ENCODE peak calls at places on chromosomes 12 and 14, in four cellular contexts. One of them, this sample, is unnamed.

GRCh38 chr12:16358896-16359295 is 11.5 kb downstream of the MGST1 start:
- DNase-seq in left ventricle myocardium superior: no peak
- DNase-seq in stimulated activated naive CD4-positive, alpha-beta T cell: no peak
- DNase-seq in H1: no peak
- DNase-seq in this sample: no peak

GRCh38 chr14:91388551-91388975 is 29.1 kb downstream of the CCDC88C start:
- DNase-seq in left ventricle myocardium superior: no peak
- DNase-seq in stimulated activated naive CD4-positive, alpha-beta T cell: peak; percentile 32
- DNase-seq in H1: no peak
- DNase-seq in this sample: no peak

GRCh38 chr12:25458047-25458552 is 95.0 kb downstream of the LMNTD1 start:
- DNase-seq in left ventricle myocardium superior: no peak
- DNase-seq in stimulated activated naive CD4-positive, alpha-beta T cell: no peak
- DNase-seq in H1: no peak
- DNase-seq in this sample: peak; percentile 61

GRCh38 chr14:101358726-101359125 is 202.6 kb upstream of the DIO3 start:
- DNase-seq in left ventricle myocardium superior: no peak
- DNase-seq in stimulated activated naive CD4-positive, alpha-beta T cell: no peak
- DNase-seq in H1: no peak
- DNase-seq in this sample: no peak

GRCh38 chr14:90511795-90512331 is 115.0 kb downstream of the CALM1 start:
- DNase-seq in left ventricle myocardium superior: no peak
- DNase-seq in stimulated activated naive CD4-positive, alpha-beta T cell: no peak
- DNase-seq in H1: no peak
- DNase-seq in this sample: no peak

GRCh38 chr12:31714406-31715271 is 14.2 kb downstream of the AMN1 start:
- DNase-seq in left ventricle myocardium superior: no peak
- DNase-seq in stimulated activated naive CD4-positive, alpha-beta T cell: no peak
- DNase-seq in H1: no peak
- DNase-seq in this sample: no peak

GRCh38 chr12:83889745-83890144 is 1022.9 kb downstream of the SLC6A15 start:
- DNase-seq in left ventricle myocardium superior: no peak
- DNase-seq in stimulated activated naive CD4-positive, alpha-beta T cell: no peak
- DNase-seq in H1: no peak
- DNase-seq in this sample: no peak

GRCh38 chr12:6297170-6297569 is 13.3 kb upstream of the PLEKHG6 start:
- DNase-seq in left ventricle myocardium superior: no peak
- DNase-seq in stimulated activated naive CD4-positive, alpha-beta T cell: no peak
- DNase-seq in H1: no peak
- DNase-seq in this sample: no peak

GRCh38 chr14:100398044-100398443 is 74.9 kb downstream of the SLC25A47 start:
- DNase-seq in left ventricle myocardium superior: no peak
- DNase-seq in stimulated activated naive CD4-positive, alpha-beta T cell: no peak
- DNase-seq in H1: no peak
- DNase-seq in this sample: peak; percentile 36

GRCh38 chr12:68823711-68824110 is 15.7 kb downstream of the MDM2 start:
- DNase-seq in left ventricle myocardium superior: no peak
- DNase-seq in stimulated activated naive CD4-positive, alpha-beta T cell: no peak
- DNase-seq in H1: no peak
- DNase-seq in this sample: no peak

GRCh38 chr12:47767197-47767724 is 5.8 kb upstream of the SLC48A1 start:
- DNase-seq in left ventricle myocardium superior: no peak
- DNase-seq in stimulated activated naive CD4-positive, alpha-beta T cell: peak; percentile 62
- DNase-seq in H1: no peak
- DNase-seq in this sample: peak; percentile 48

GRCh38 chr14:90675399-90675798 is 140.8 kb downstream of the TTC7B start:
- DNase-seq in left ventricle myocardium superior: no peak
- DNase-seq in stimulated activated naive CD4-positive, alpha-beta T cell: no peak
- DNase-seq in H1: no peak
- DNase-seq in this sample: no peak

GRCh38 chr14:51328942-51329350 is 88.9 kb downstream of the TMX1 start:
- DNase-seq in left ventricle myocardium superior: no peak
- DNase-seq in stimulated activated naive CD4-positive, alpha-beta T cell: no peak
- DNase-seq in H1: no peak
- DNase-seq in this sample: no peak

GRCh38 chr12:83434600-83434999 is 747.9 kb downstream of the TMTC2 start:
- DNase-seq in left ventricle myocardium superior: no peak
- DNase-seq in stimulated activated naive CD4-positive, alpha-beta T cell: no peak
- DNase-seq in H1: no peak
- DNase-seq in this sample: no peak

GRCh38 chr12:52992699-52993557 is 13.3 kb upstream of the EIF4B start:
- DNase-seq in left ventricle myocardium superior: no peak
- DNase-seq in stimulated activated naive CD4-positive, alpha-beta T cell: no peak
- DNase-seq in H1: no peak
- DNase-seq in this sample: peak; percentile 86